ENCODE peak calls at places on chromosomes 6 and 20, in eight cellular contexts. D, H, P, U, M, Z, S and I are unnamed samples.

GRCh38 chr6:34236423-34237315 is at the start of gene HMGA1:
- DNase-seq in D (peak), H (peak), P (no peak), U (no peak), M (peak), Z (peak), S (peak), I (peak)

GRCh38 chr6:33279971-33280511 is 3.1 kb downstream of the B3GALT4 start:
- DNase-seq in D (peak), H (peak), P (peak), U (no peak), M (no peak), Z (no peak), S (peak), I (no peak)

GRCh38 chr6:44487611-44488010 is 100.1 kb downstream of the CDC5L start:
- DNase-seq in D (no peak), H (peak), P (no peak), U (no peak), M (no peak), Z (no peak), S (no peak), I (no peak)

GRCh38 chr6:75775219-75775618 is 26.2 kb downstream of the MYO6 start:
- DNase-seq in D (no peak), H (no peak), P (no peak), U (no peak), M (no peak), Z (no peak), S (peak), I (no peak)

GRCh38 chr6:45132683-45133294 is 195.3 kb upstream of the RUNX2 start:
- DNase-seq in D (no peak), H (no peak), P (no peak), U (no peak), M (no peak), Z (no peak), S (no peak), I (no peak)

GRCh38 chr6:37544530-37544929 is 44.8 kb upstream of the CCDC167 start:
- DNase-seq in D (no peak), H (no peak), P (no peak), U (no peak), M (no peak), Z (no peak), S (no peak), I (no peak)

GRCh38 chr20:58775371-58775770 is 75.3 kb downstream of the GNAS-AS1 start:
- DNase-seq in D (no peak), H (no peak), P (no peak), U (no peak), M (no peak), Z (no peak), S (no peak), I (no peak)

GRCh38 chr6:52330470-52330869 is 31.5 kb upstream of the PAQR8 start:
- DNase-seq in D (no peak), H (no peak), P (no peak), U (no peak), M (no peak), Z (peak), S (no peak), I (no peak)

GRCh38 chr20:60984666-60985065 is 267.4 kb upstream of the CDH4 start:
- DNase-seq in D (no peak), H (no peak), P (no peak), U (no peak), M (no peak), Z (no peak), S (no peak), I (no peak)

GRCh38 chr6:6556162-6556737 is 32.3 kb upstream of the LY86 start:
- DNase-seq in D (no peak), H (peak), P (no peak), U (no peak), M (no peak), Z (no peak), S (no peak), I (no peak)

GRCh38 chr6:135096403-135097130 is 41.9 kb upstream of the HBS1L start:
- DNase-seq in D (no peak), H (no peak), P (no peak), U (no peak), M (no peak), Z (no peak), S (no peak), I (no peak)

GRCh38 chr6:130547723-130548122 is 181.9 kb downstream of the TMEM200A start:
- DNase-seq in D (no peak), H (no peak), P (no peak), U (no peak), M (no peak), Z (no peak), S (no peak), I (no peak)

GRCh38 chr6:79868098-79868722 is 79.1 kb downstream of the ELOVL4 start:
- DNase-seq in D (peak), H (peak), P (peak), U (peak), M (no peak), Z (peak), S (no peak), I (no peak)

GRCh38 chr6:20377623-20378265 is 23.9 kb upstream of the E2F3 start:
- DNase-seq in D (peak), H (peak), P (no peak), U (no peak), M (no peak), Z (no peak), S (no peak), I (no peak)

GRCh38 chr6:167652042-167652700 is 174.5 kb upstream of the AFDN start:
- DNase-seq in D (no peak), H (no peak), P (no peak), U (no peak), M (no peak), Z (no peak), S (no peak), I (no peak)

GRCh38 chr20:56520180-56520579 is 4.4 kb upstream of the FAM209A start:
- DNase-seq in D (no peak), H (no peak), P (no peak), U (no peak), M (no peak), Z (no peak), S (no peak), I (no peak)

GRCh38 chr6:34352305-34352937 is 40.0 kb downstream of the NUDT3 start:
- DNase-seq in D (no peak), H (peak), P (no peak), U (no peak), M (no peak), Z (no peak), S (no peak), I (no peak)

GRCh38 chr6:66655420-66655819 is 948.4 kb upstream of the EYS start:
- DNase-seq in D (no peak), H (no peak), P (no peak), U (no peak), M (no peak), Z (no peak), S (no peak), I (no peak)

GRCh38 chr20:10673176-10673830 is 496 bp downstream of the JAG1 start:
- DNase-seq in D (peak), H (peak), P (no peak), U (no peak), M (no peak), Z (no peak), S (peak), I (no peak)

GRCh38 chr20:18983796-18984195 is 170.2 kb downstream of the SCP2D1 start:
- DNase-seq in D (no peak), H (no peak), P (no peak), U (no peak), M (no peak), Z (no peak), S (no peak), I (no peak)

GRCh38 chr20:56433880-56434255 is 21.8 kb downstream of the CASS4 start:
- DNase-seq in D (no peak), H (peak), P (no peak), U (peak), M (no peak), Z (no peak), S (no peak), I (no peak)

GRCh38 chr6:19892250-19892649 is 55.1 kb downstream of the ID4 start:
- DNase-seq in D (no peak), H (no peak), P (peak), U (no peak), M (no peak), Z (no peak), S (peak), I (no peak)

GRCh38 chr6:87705070-87705691 is 3.1 kb upstream of the AKIRIN2 start:
- DNase-seq in D (peak), H (no peak), P (no peak), U (no peak), M (no peak), Z (no peak), S (no peak), I (no peak)

GRCh38 chr6:15479761-15480160 is 183.1 kb downstream of the DTNBP1 start:
- DNase-seq in D (no peak), H (peak), P (no peak), U (no peak), M (no peak), Z (peak), S (no peak), I (no peak)

GRCh38 chr6:4707011-4707410 is 69.2 kb upstream of the CDYL start:
- DNase-seq in D (no peak), H (no peak), P (no peak), U (no peak), M (no peak), Z (no peak), S (no peak), I (no peak)

GRCh38 chr6:72422126-72422680 is 199.7 kb upstream of the KCNQ5 start:
- DNase-seq in D (no peak), H (peak), P (no peak), U (peak), M (no peak), Z (no peak), S (no peak), I (no peak)

GRCh38 chr6:161035182-161035980 is 43.8 kb downstream of the MAP3K4 start:
- DNase-seq in D (no peak), H (no peak), P (no peak), U (no peak), M (no peak), Z (no peak), S (no peak), I (no peak)

GRCh38 chr20:37406010-37406998 is 60.4 kb downstream of the SRC start:
- DNase-seq in D (peak), H (no peak), P (no peak), U (no peak), M (peak), Z (no peak), S (no peak), I (no peak)